ENCODE peak calls at places on chromosomes 11 and 22, in ten cellular contexts. One of them, this sample, is unnamed.

GRCh38 chr11:44632466-44633123 is 67.1 kb downstream of the CD82 start:
- DNase-seq in fibroblast of the conjunctiva: no peak
- DNase-seq in CD4-positive, alpha-beta memory T cell: no peak
- DNase-seq in RWPE1: no peak
- DNase-seq in NCI-H1105 treated with DMSO at 0.1 percent for 48 hours: no peak
- DNase-seq in hepatic stellate cell: peak; percentile 54
- DNase-seq in EL: no peak
- DNase-seq in brain microvascular endothelial cell: peak; percentile 31
- DNase-seq in left ventricle myocardium superior: peak; percentile 67
- DNase-seq in sigmoid colon: peak; percentile 74
- DNase-seq in this sample: no peak

GRCh38 chr11:100791873-100792272 is 104.8 kb downstream of the ARHGAP42 start:
- DNase-seq in EL: peak; percentile 53
- DNase-seq in left ventricle myocardium superior: no peak
- DNase-seq in CD4-positive, alpha-beta memory T cell: no peak
- DNase-seq in hepatic stellate cell: no peak
- DNase-seq in brain microvascular endothelial cell: no peak
- DNase-seq in sigmoid colon: no peak
- DNase-seq in NCI-H1105 treated with DMSO at 0.1 percent for 48 hours: no peak
- DNase-seq in fibroblast of the conjunctiva: no peak
- DNase-seq in RWPE1: peak; percentile 12
- DNase-seq in this sample: no peak

GRCh38 chr22:46959369-46959768 is 196.9 kb downstream of the TBC1D22A start:
- DNase-seq in brain microvascular endothelial cell: no peak
- DNase-seq in NCI-H1105 treated with DMSO at 0.1 percent for 48 hours: no peak
- DNase-seq in sigmoid colon: peak; percentile 36
- DNase-seq in hepatic stellate cell: no peak
- DNase-seq in RWPE1: no peak
- DNase-seq in left ventricle myocardium superior: no peak
- DNase-seq in CD4-positive, alpha-beta memory T cell: no peak
- DNase-seq in EL: no peak
- DNase-seq in fibroblast of the conjunctiva: no peak
- DNase-seq in this sample: no peak

GRCh38 chr11:63760487-63761079 is 8.0 kb downstream of the ZFTA start:
- DNase-seq in sigmoid colon: no peak
- DNase-seq in brain microvascular endothelial cell: no peak
- DNase-seq in NCI-H1105 treated with DMSO at 0.1 percent for 48 hours: no peak
- DNase-seq in fibroblast of the conjunctiva: no peak
- DNase-seq in hepatic stellate cell: no peak
- DNase-seq in CD4-positive, alpha-beta memory T cell: no peak
- DNase-seq in EL: no peak
- DNase-seq in RWPE1: no peak
- DNase-seq in left ventricle myocardium superior: no peak
- DNase-seq in this sample: no peak

GRCh38 chr22:44676441-44677298 is 25.3 kb upstream of the PRR5 start:
- DNase-seq in left ventricle myocardium superior: no peak
- DNase-seq in sigmoid colon: no peak
- DNase-seq in RWPE1: no peak
- DNase-seq in CD4-positive, alpha-beta memory T cell: no peak
- DNase-seq in brain microvascular endothelial cell: no peak
- DNase-seq in fibroblast of the conjunctiva: no peak
- DNase-seq in hepatic stellate cell: no peak
- DNase-seq in NCI-H1105 treated with DMSO at 0.1 percent for 48 hours: no peak
- DNase-seq in EL: no peak
- DNase-seq in this sample: peak; percentile 21

GRCh38 chr11:35953081-35953480 is 9.2 kb downstream of the LDLRAD3 start:
- DNase-seq in hepatic stellate cell: no peak
- DNase-seq in NCI-H1105 treated with DMSO at 0.1 percent for 48 hours: no peak
- DNase-seq in sigmoid colon: no peak
- DNase-seq in EL: no peak
- DNase-seq in fibroblast of the conjunctiva: no peak
- DNase-seq in RWPE1: no peak
- DNase-seq in CD4-positive, alpha-beta memory T cell: no peak
- DNase-seq in left ventricle myocardium superior: peak; percentile 28
- DNase-seq in brain microvascular endothelial cell: no peak
- DNase-seq in this sample: no peak

GRCh38 chr22:44146088-44146861 is 34.5 kb upstream of the PARVG start:
- DNase-seq in brain microvascular endothelial cell: no peak
- DNase-seq in EL: no peak
- DNase-seq in CD4-positive, alpha-beta memory T cell: no peak
- DNase-seq in RWPE1: no peak
- DNase-seq in fibroblast of the conjunctiva: no peak
- DNase-seq in left ventricle myocardium superior: no peak
- DNase-seq in NCI-H1105 treated with DMSO at 0.1 percent for 48 hours: no peak
- DNase-seq in sigmoid colon: no peak
- DNase-seq in hepatic stellate cell: no peak
- DNase-seq in this sample: no peak

GRCh38 chr11:16088774-16089173 is 267.6 kb downstream of the SOX6 start:
- DNase-seq in left ventricle myocardium superior: no peak
- DNase-seq in CD4-positive, alpha-beta memory T cell: no peak
- DNase-seq in EL: no peak
- DNase-seq in brain microvascular endothelial cell: no peak
- DNase-seq in NCI-H1105 treated with DMSO at 0.1 percent for 48 hours: no peak
- DNase-seq in fibroblast of the conjunctiva: no peak
- DNase-seq in sigmoid colon: no peak
- DNase-seq in hepatic stellate cell: no peak
- DNase-seq in RWPE1: no peak
- DNase-seq in this sample: no peak

GRCh38 chr11:12496181-12497025 is 119.0 kb downstream of the PARVA start:
- DNase-seq in EL: peak; percentile 17
- DNase-seq in RWPE1: no peak
- DNase-seq in left ventricle myocardium superior: no peak
- DNase-seq in hepatic stellate cell: no peak
- DNase-seq in brain microvascular endothelial cell: no peak
- DNase-seq in fibroblast of the conjunctiva: no peak
- DNase-seq in sigmoid colon: no peak
- DNase-seq in CD4-positive, alpha-beta memory T cell: no peak
- DNase-seq in NCI-H1105 treated with DMSO at 0.1 percent for 48 hours: no peak
- DNase-seq in this sample: no peak

GRCh38 chr11:92035488-92035887 is 189.1 kb upstream of the FAT3 start:
- DNase-seq in CD4-positive, alpha-beta memory T cell: no peak
- DNase-seq in brain microvascular endothelial cell: no peak
- DNase-seq in hepatic stellate cell: no peak
- DNase-seq in sigmoid colon: no peak
- DNase-seq in EL: no peak
- DNase-seq in RWPE1: peak; percentile 59
- DNase-seq in left ventricle myocardium superior: no peak
- DNase-seq in fibroblast of the conjunctiva: no peak
- DNase-seq in NCI-H1105 treated with DMSO at 0.1 percent for 48 hours: no peak
- DNase-seq in this sample: no peak

GRCh38 chr22:43378011-43378704 is 33.7 kb upstream of the MPPED1 start:
- DNase-seq in RWPE1: no peak
- DNase-seq in sigmoid colon: no peak
- DNase-seq in fibroblast of the conjunctiva: no peak
- DNase-seq in hepatic stellate cell: no peak
- DNase-seq in EL: peak; percentile 39
- DNase-seq in left ventricle myocardium superior: no peak
- DNase-seq in brain microvascular endothelial cell: peak; percentile 20
- DNase-seq in CD4-positive, alpha-beta memory T cell: no peak
- DNase-seq in NCI-H1105 treated with DMSO at 0.1 percent for 48 hours: peak; percentile 31
- DNase-seq in this sample: no peak

GRCh38 chr22:23150762-23151161 is 5.5 kb downstream of the RAB36 start:
- DNase-seq in fibroblast of the conjunctiva: no peak
- DNase-seq in brain microvascular endothelial cell: no peak
- DNase-seq in EL: no peak
- DNase-seq in hepatic stellate cell: no peak
- DNase-seq in CD4-positive, alpha-beta memory T cell: no peak
- DNase-seq in left ventricle myocardium superior: no peak
- DNase-seq in sigmoid colon: no peak
- DNase-seq in RWPE1: no peak
- DNase-seq in NCI-H1105 treated with DMSO at 0.1 percent for 48 hours: no peak
- DNase-seq in this sample: no peak

GRCh38 chr11:115965754-115966504 is 461.7 kb upstream of the CADM1 start:
- DNase-seq in NCI-H1105 treated with DMSO at 0.1 percent for 48 hours: no peak
- DNase-seq in left ventricle myocardium superior: no peak
- DNase-seq in RWPE1: no peak
- DNase-seq in hepatic stellate cell: no peak
- DNase-seq in fibroblast of the conjunctiva: no peak
- DNase-seq in sigmoid colon: no peak
- DNase-seq in CD4-positive, alpha-beta memory T cell: no peak
- DNase-seq in brain microvascular endothelial cell: no peak
- DNase-seq in EL: no peak
- DNase-seq in this sample: peak; percentile 87

GRCh38 chr22:30809086-30809485 is 114.4 kb downstream of the OSBP2 start:
- DNase-seq in fibroblast of the conjunctiva: no peak
- DNase-seq in NCI-H1105 treated with DMSO at 0.1 percent for 48 hours: no peak
- DNase-seq in RWPE1: no peak
- DNase-seq in EL: peak; percentile 42
- DNase-seq in brain microvascular endothelial cell: no peak
- DNase-seq in left ventricle myocardium superior: no peak
- DNase-seq in CD4-positive, alpha-beta memory T cell: no peak
- DNase-seq in hepatic stellate cell: no peak
- DNase-seq in sigmoid colon: no peak
- DNase-seq in this sample: no peak

GRCh38 chr22:50019316-50019715 is 6.8 kb upstream of the IL17REL start:
- DNase-seq in brain microvascular endothelial cell: no peak
- DNase-seq in EL: no peak
- DNase-seq in sigmoid colon: peak; percentile 36
- DNase-seq in fibroblast of the conjunctiva: no peak
- DNase-seq in NCI-H1105 treated with DMSO at 0.1 percent for 48 hours: no peak
- DNase-seq in left ventricle myocardium superior: no peak
- DNase-seq in CD4-positive, alpha-beta memory T cell: no peak
- DNase-seq in hepatic stellate cell: no peak
- DNase-seq in RWPE1: no peak
- DNase-seq in this sample: no peak

GRCh38 chr11:94558932-94559331 is 8.2 kb upstream of the PIWIL4 start:
- DNase-seq in CD4-positive, alpha-beta memory T cell: no peak
- DNase-seq in RWPE1: no peak
- DNase-seq in sigmoid colon: no peak
- DNase-seq in fibroblast of the conjunctiva: no peak
- DNase-seq in left ventricle myocardium superior: no peak
- DNase-seq in EL: no peak
- DNase-seq in hepatic stellate cell: no peak
- DNase-seq in brain microvascular endothelial cell: no peak
- DNase-seq in NCI-H1105 treated with DMSO at 0.1 percent for 48 hours: no peak
- DNase-seq in this sample: no peak